ENCODE peak calls at places on chromosomes 11 and 22, in seven cellular contexts. L is esophagus squamous epithelium; Q is choroid plexus epithelial cell; F is Jurkat, Clone E6-1; W is hepatocyte; J is colonic mucosa; Y is body of pancreas. V is an unnamed sample.
A peak's percentile ranks its signal among the peaks of the same experiment; 100 is the strongest.

GRCh38 chr11:61827573-61828378 is at the start of gene FADS2:
- DNase-seq in L (peak; percentile 41), Q (peak; percentile 94), F (peak; percentile 93), W (peak; percentile 96), J (peak; percentile 78), Y (peak; percentile 72), V (peak; percentile 75)

GRCh38 chr11:128356992-128357391 is 230.4 kb downstream of the ETS1 start:
- DNase-seq in L (no peak), Q (no peak), F (no peak), W (no peak), J (no peak), Y (no peak), V (no peak)

GRCh38 chr22:27194096-27194748 is 536.8 kb downstream of the MIAT start:
- DNase-seq in L (no peak), Q (no peak), F (no peak), W (no peak), J (no peak), Y (no peak), V (no peak)

GRCh38 chr11:99257131-99257530 is 236.4 kb downstream of the CNTN5 start:
- DNase-seq in L (no peak), Q (peak; percentile 67), F (no peak), W (peak; percentile 38), J (no peak), Y (no peak), V (no peak)

GRCh38 chr11:83409891-83410290 is 123.7 kb upstream of the CCDC90B start:
- DNase-seq in L (no peak), Q (no peak), F (no peak), W (no peak), J (no peak), Y (peak; percentile 72), V (no peak)

GRCh38 chr22:38034278-38034882 is 22.8 kb upstream of the PICK1 start:
- DNase-seq in L (no peak), Q (peak; percentile 95), F (no peak), W (peak; percentile 87), J (peak; percentile 58), Y (peak; percentile 57), V (peak; percentile 80)

GRCh38 chr22:38267086-38267485 is 5.7 kb downstream of the TMEM184B start:
- DNase-seq in L (no peak), Q (peak; percentile 72), F (peak; percentile 58), W (no peak), J (no peak), Y (no peak), V (no peak)

GRCh38 chr22:47341464-47341863 is 579.0 kb downstream of the TBC1D22A start:
- DNase-seq in L (no peak), Q (no peak), F (no peak), W (no peak), J (no peak), Y (no peak), V (no peak)

GRCh38 chr22:38026130-38027111 is 30.8 kb upstream of the PICK1 start:
- DNase-seq in L (no peak), Q (no peak), F (no peak), W (no peak), J (no peak), Y (no peak), V (no peak)

GRCh38 chr11:66225054-66225453 is 43.4 kb upstream of the RAB1B start:
- DNase-seq in L (no peak), Q (no peak), F (no peak), W (no peak), J (no peak), Y (no peak), V (no peak)

GRCh38 chr22:19765477-19766234 is 5.1 kb downstream of the TBX1 start:
- DNase-seq in L (no peak), Q (no peak), F (no peak), W (no peak), J (no peak), Y (no peak), V (no peak)

GRCh38 chr11:17828311-17828751 is 93.8 kb downstream of the KCNC1 start:
- DNase-seq in L (no peak), Q (no peak), F (no peak), W (peak; percentile 17), J (peak; percentile 22), Y (peak; percentile 26), V (no peak)

GRCh38 chr22:39303892-39304671 is 15.3 kb downstream of the RPL3 start:
- DNase-seq in L (no peak), Q (no peak), F (no peak), W (no peak), J (no peak), Y (no peak), V (no peak)

GRCh38 chr11:86978756-86979608 is 23.8 kb upstream of the FZD4 start:
- DNase-seq in L (no peak), Q (peak; percentile 82), F (peak; percentile 31), W (peak; percentile 48), J (no peak), Y (no peak), V (no peak)

GRCh38 chr11:78690588-78690987 is 115.9 kb upstream of the NARS2 start:
- DNase-seq in L (no peak), Q (no peak), F (no peak), W (no peak), J (no peak), Y (no peak), V (no peak)

GRCh38 chr11:65208785-65209710 is 27.3 kb downstream of the CAPN1 start:
- DNase-seq in L (no peak), Q (no peak), F (no peak), W (no peak), J (peak; percentile 77), Y (peak; percentile 1), V (no peak)

GRCh38 chr22:23399367-23400285 is 180.5 kb downstream of the IGLL1 start:
- DNase-seq in L (no peak), Q (no peak), F (no peak), W (no peak), J (no peak), Y (no peak), V (no peak)

GRCh38 chr11:359181-359714 is 10.1 kb upstream of the B4GALNT4 start:
- DNase-seq in L (no peak), Q (no peak), F (no peak), W (no peak), J (no peak), Y (no peak), V (no peak)

GRCh38 chr11:57315491-57315890 is 9.3 kb downstream of the TNKS1BP1 start:
- DNase-seq in L (no peak), Q (peak; percentile 82), F (peak; percentile 59), W (no peak), J (no peak), Y (peak; percentile 57), V (no peak)

GRCh38 chr11:116078101-116078561 is 573.9 kb upstream of the CADM1 start:
- DNase-seq in L (no peak), Q (no peak), F (no peak), W (peak; percentile 15), J (no peak), Y (no peak), V (no peak)

GRCh38 chr22:22771696-22772377 is 115.8 kb upstream of the IGLL5 start:
- DNase-seq in L (no peak), Q (no peak), F (no peak), W (no peak), J (no peak), Y (no peak), V (no peak)

GRCh38 chr11:117201906-117202305 is 2.7 kb downstream of the TAGLN start:
- DNase-seq in L (no peak), Q (no peak), F (no peak), W (no peak), J (no peak), Y (no peak), V (no peak)
- H3K4me3 ChIP-seq in L (peak overlapping the region; percentile 66), Q (peak overlapping the region; percentile 66), F (no peak overlapping the region), W (no peak overlapping the region), J (peak overlapping the region; percentile 33), Y (no peak overlapping the region), V (peak overlapping the region; percentile 68)

GRCh38 chr11:9529333-9529648 is 44.2 kb upstream of the WEE1 start:
- DNase-seq in L (no peak), Q (no peak), F (no peak), W (no peak), J (peak; percentile 68), Y (peak; percentile 70), V (no peak)
- H3K4me3 ChIP-seq in L (no peak overlapping the region), Q (no peak overlapping the region), F (no peak overlapping the region), W (no peak overlapping the region), J (no peak overlapping the region), Y (no peak overlapping the region), V (no peak overlapping the region)

GRCh38 chr22:45640941-45641621 is 30.6 kb upstream of the ATXN10 start:
- DNase-seq in L (no peak), Q (no peak), F (no peak), W (no peak), J (no peak), Y (no peak), V (no peak)

GRCh38 chr22:45645150-45645525 is 26.5 kb upstream of the ATXN10 start:
- DNase-seq in L (no peak), Q (no peak), F (no peak), W (no peak), J (no peak), Y (no peak), V (no peak)

GRCh38 chr22:45644714-45645113 is 26.9 kb upstream of the ATXN10 start:
- DNase-seq in L (no peak), Q (no peak), F (no peak), W (no peak), J (no peak), Y (no peak), V (no peak)

GRCh38 chr22:45640291-45640940 is 31.2 kb upstream of the ATXN10 start:
- DNase-seq in L (no peak), Q (no peak), F (peak; percentile 15), W (no peak), J (no peak), Y (no peak), V (no peak)

GRCh38 chr22:45642966-45643365 is 28.7 kb upstream of the ATXN10 start:
- DNase-seq in L (no peak), Q (no peak), F (no peak), W (no peak), J (no peak), Y (no peak), V (no peak)
- H3K4me3 ChIP-seq in L (no peak overlapping the region), Q (no peak overlapping the region), F (no peak overlapping the region), W (no peak overlapping the region), J (no peak overlapping the region), Y (no peak overlapping the region), V (no peak overlapping the region)

GRCh38 chr11:1564535-1565172 is 7.4 kb downstream of the DUSP8 start:
- DNase-seq in L (no peak), Q (peak; percentile 81), F (no peak), W (peak; percentile 80), J (peak; percentile 67), Y (peak; percentile 96), V (peak; percentile 89)

GRCh38 chr11:1565173-1565903 is 6.7 kb downstream of the DUSP8 start:
- DNase-seq in L (no peak), Q (no peak), F (no peak), W (no peak), J (no peak), Y (peak; percentile 71), V (peak; percentile 61)

GRCh38 chr11:1567052-1567720 is 4.9 kb downstream of the DUSP8 start:
- DNase-seq in L (no peak), Q (no peak), F (no peak), W (no peak), J (peak; percentile 29), Y (no peak), V (no peak)

GRCh38 chr11:1566381-1567051 is 5.6 kb downstream of the DUSP8 start:
- DNase-seq in L (no peak), Q (no peak), F (no peak), W (peak; percentile 9), J (no peak), Y (no peak), V (peak; percentile 57)

DNA sequence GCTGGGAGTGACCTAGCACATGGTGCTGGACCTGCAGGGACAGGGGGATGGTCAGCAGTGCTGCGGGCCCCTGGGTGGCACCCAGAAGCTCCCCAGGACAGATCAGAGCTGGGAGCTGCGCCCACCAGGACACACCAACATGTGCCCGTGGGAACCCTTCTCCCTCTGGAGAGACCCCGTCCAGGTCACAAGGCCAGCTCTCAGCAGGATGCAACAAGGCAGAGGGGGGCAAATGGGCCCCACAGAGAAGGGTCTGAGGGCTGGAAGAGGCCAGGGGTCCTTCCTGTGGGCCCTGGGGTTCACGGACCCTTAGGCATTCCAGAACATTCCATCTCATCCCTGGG is 6.2 kb downstream of the DUSP8 start:
- DNase-seq in L (no peak), Q (no peak), F (no peak), W (no peak), J (no peak), Y (no peak), V (no peak)
- H3K4me3 ChIP-seq in L (no peak overlapping the region), Q (no peak overlapping the region), F (no peak overlapping the region), W (no peak overlapping the region), J (no peak overlapping the region), Y (no peak overlapping the region), V (no peak overlapping the region)